ENCODE peak calls at places on chromosomes 5 and 9, in ten cellular contexts. One of them, this sample, is unnamed.

GRCh38 chr5:81247441-81247972 is 14.4 kb downstream of the CKMT2 start:
- DNase-seq in sigmoid colon: no peak
- DNase-seq in endothelial cell of umbilical vein: peak; percentile 31
- DNase-seq in body of pancreas: no peak
- DNase-seq in uterus: no peak
- DNase-seq in stomach: no peak
- DNase-seq in transverse colon: no peak
- DNase-seq in prostate gland: no peak
- DNase-seq in H1: no peak
- DNase-seq in heart left ventricle: no peak
- DNase-seq in this sample: no peak

GRCh38 chr5:142886211-142886610 is 116.0 kb downstream of the ARHGAP26 start:
- DNase-seq in sigmoid colon: no peak
- DNase-seq in endothelial cell of umbilical vein: no peak
- DNase-seq in body of pancreas: no peak
- DNase-seq in uterus: no peak
- DNase-seq in stomach: no peak
- DNase-seq in transverse colon: no peak
- DNase-seq in prostate gland: no peak
- DNase-seq in H1: no peak
- DNase-seq in heart left ventricle: no peak
- DNase-seq in this sample: no peak

GRCh38 chr9:123607479-123607878 is 251.5 kb downstream of the CRB2 start:
- DNase-seq in sigmoid colon: no peak
- DNase-seq in endothelial cell of umbilical vein: no peak
- DNase-seq in body of pancreas: no peak
- DNase-seq in uterus: no peak
- DNase-seq in stomach: no peak
- DNase-seq in transverse colon: no peak
- DNase-seq in prostate gland: no peak
- DNase-seq in H1: no peak
- DNase-seq in heart left ventricle: no peak
- DNase-seq in this sample: no peak

GRCh38 chr5:858726-859125 is 7.9 kb upstream of the ZDHHC11 start:
- DNase-seq in sigmoid colon: no peak
- DNase-seq in endothelial cell of umbilical vein: no peak
- DNase-seq in body of pancreas: no peak
- DNase-seq in uterus: no peak
- DNase-seq in stomach: no peak
- DNase-seq in transverse colon: no peak
- DNase-seq in prostate gland: no peak
- DNase-seq in H1: no peak
- DNase-seq in heart left ventricle: peak; percentile 34
- DNase-seq in this sample: no peak

GRCh38 chr9:21153688-21154608 is 12.3 kb upstream of the IFNW1 start:
- DNase-seq in sigmoid colon: no peak
- DNase-seq in endothelial cell of umbilical vein: peak; percentile 58
- DNase-seq in body of pancreas: no peak
- DNase-seq in uterus: no peak
- DNase-seq in stomach: no peak
- DNase-seq in transverse colon: no peak
- DNase-seq in prostate gland: no peak
- DNase-seq in H1: no peak
- DNase-seq in heart left ventricle: no peak
- DNase-seq in this sample: no peak

GRCh38 chr5:149834246-149834855 is 104.2 kb downstream of the PPARGC1B start:
- DNase-seq in sigmoid colon: no peak
- DNase-seq in endothelial cell of umbilical vein: peak; percentile 86
- DNase-seq in body of pancreas: peak; percentile 69
- DNase-seq in uterus: no peak
- DNase-seq in stomach: peak; percentile 61
- DNase-seq in transverse colon: peak; percentile 71
- DNase-seq in prostate gland: peak; percentile 81
- DNase-seq in H1: peak; percentile 25
- DNase-seq in heart left ventricle: no peak
- DNase-seq in this sample: no peak

GRCh38 chr5:40198736-40199135 is 481.0 kb upstream of the PTGER4 start:
- DNase-seq in sigmoid colon: no peak
- DNase-seq in endothelial cell of umbilical vein: peak; percentile 87
- DNase-seq in body of pancreas: no peak
- DNase-seq in uterus: no peak
- DNase-seq in stomach: no peak
- DNase-seq in transverse colon: no peak
- DNase-seq in prostate gland: no peak
- DNase-seq in H1: no peak
- DNase-seq in heart left ventricle: no peak
- DNase-seq in this sample: no peak

GRCh38 chr5:175821790-175822211 is 49.6 kb upstream of the CPLX2 start:
- DNase-seq in sigmoid colon: no peak
- DNase-seq in endothelial cell of umbilical vein: no peak
- DNase-seq in body of pancreas: no peak
- DNase-seq in uterus: no peak
- DNase-seq in stomach: no peak
- DNase-seq in transverse colon: no peak
- DNase-seq in prostate gland: no peak
- DNase-seq in H1: no peak
- DNase-seq in heart left ventricle: no peak
- DNase-seq in this sample: no peak

GRCh38 chr5:135973323-135974018 is 18.7 kb upstream of the LECT2 start:
- DNase-seq in sigmoid colon: no peak
- DNase-seq in endothelial cell of umbilical vein: no peak
- DNase-seq in body of pancreas: no peak
- DNase-seq in uterus: no peak
- DNase-seq in stomach: no peak
- DNase-seq in transverse colon: no peak
- DNase-seq in prostate gland: no peak
- DNase-seq in H1: no peak
- DNase-seq in heart left ventricle: no peak
- DNase-seq in this sample: no peak

GRCh38 chr5:115087951-115088350 is 81.8 kb downstream of the TRIM36 start:
- DNase-seq in sigmoid colon: no peak
- DNase-seq in endothelial cell of umbilical vein: no peak
- DNase-seq in body of pancreas: no peak
- DNase-seq in uterus: no peak
- DNase-seq in stomach: no peak
- DNase-seq in transverse colon: no peak
- DNase-seq in prostate gland: no peak
- DNase-seq in H1: no peak
- DNase-seq in heart left ventricle: no peak
- DNase-seq in this sample: no peak

DNA sequence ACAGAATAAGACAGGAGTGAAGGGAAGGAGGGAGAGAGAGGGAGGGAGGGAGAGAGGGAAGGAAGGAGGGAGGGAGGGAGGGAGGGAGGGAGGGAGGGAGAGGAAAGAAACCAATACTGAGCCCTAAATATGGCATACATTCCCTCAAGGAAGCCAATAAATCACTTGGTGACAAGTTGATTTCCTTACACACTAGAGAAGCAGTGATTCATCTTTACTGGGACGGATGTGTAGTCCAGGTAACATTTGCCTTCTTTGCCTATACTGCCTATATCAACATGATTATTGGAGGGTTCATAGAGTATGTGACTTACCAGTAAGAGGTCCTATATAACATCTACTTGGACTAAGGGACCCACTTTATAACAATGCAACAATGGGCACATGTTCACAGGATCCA is 83.2 kb downstream of the TRIM36 start:
- DNase-seq in sigmoid colon: no peak
- DNase-seq in endothelial cell of umbilical vein: no peak
- DNase-seq in body of pancreas: no peak
- DNase-seq in uterus: no peak
- DNase-seq in stomach: no peak
- DNase-seq in transverse colon: no peak
- DNase-seq in prostate gland: no peak
- DNase-seq in H1: no peak
- DNase-seq in heart left ventricle: no peak
- DNase-seq in this sample: no peak
- TF ChIP-seq POLR2A in sigmoid colon: no peak
- TF ChIP-seq POLR2A in endothelial cell of umbilical vein: no peak
- TF ChIP-seq POLR2A in body of pancreas: no peak
- TF ChIP-seq POLR2A in uterus: no peak
- TF ChIP-seq POLR2A in stomach: no peak
- TF ChIP-seq POLR2A in transverse colon: no peak
- TF ChIP-seq POLR2A in prostate gland: no peak
- TF ChIP-seq POLR2A in H1: no peak
- TF ChIP-seq POLR2A in heart left ventricle: no peak
- TF ChIP-seq POLR2A in this sample: no peak

DNA sequence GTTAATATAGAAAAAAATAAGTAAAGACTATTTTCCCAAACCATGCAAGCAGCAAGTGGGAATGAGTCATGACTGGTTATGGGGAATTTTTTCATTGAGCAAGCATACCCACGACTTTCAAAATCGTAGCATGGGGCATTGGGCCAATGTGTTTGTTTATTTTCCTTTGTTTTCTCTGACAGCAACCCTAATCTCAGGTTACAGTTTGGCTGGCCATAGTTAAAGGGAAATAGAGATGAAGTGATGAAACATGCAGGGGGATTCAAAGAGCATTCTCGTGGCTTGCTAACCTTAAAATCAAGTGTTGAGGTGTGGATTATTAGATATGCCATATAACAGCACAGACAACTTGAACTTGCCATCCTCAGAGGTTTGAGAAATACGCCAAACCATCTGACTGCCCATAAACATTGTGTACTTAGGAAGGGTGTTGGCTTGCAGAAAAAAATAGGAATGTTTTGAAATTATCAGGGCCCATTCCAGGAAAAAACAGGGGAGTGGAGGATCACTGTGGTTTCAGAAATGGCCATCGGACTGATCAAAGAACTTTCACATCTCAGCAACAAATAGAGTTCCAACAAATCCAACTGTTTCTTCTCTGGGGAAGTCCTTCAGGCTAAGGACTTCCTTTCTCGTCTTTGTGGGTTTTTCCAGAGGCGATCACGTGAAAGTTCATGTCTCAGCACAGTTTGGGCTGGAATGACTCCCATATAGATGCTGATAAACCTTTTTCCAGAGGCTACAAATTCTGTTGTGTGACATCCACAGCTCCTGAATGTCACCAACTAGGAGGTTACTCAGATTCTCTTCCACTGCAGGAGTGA is 259.1 kb downstream of the SYK start:
- DNase-seq in sigmoid colon: peak; percentile 79
- DNase-seq in endothelial cell of umbilical vein: peak; percentile 98
- DNase-seq in body of pancreas: peak; percentile 53
- DNase-seq in uterus: peak; percentile 69
- DNase-seq in stomach: peak; percentile 55
- DNase-seq in transverse colon: peak; percentile 28
- DNase-seq in prostate gland: peak; percentile 88
- DNase-seq in H1: no peak
- DNase-seq in heart left ventricle: no peak
- DNase-seq in this sample: no peak
- H3K4me3 ChIP-seq in sigmoid colon: no peak overlapping the region
- H3K4me3 ChIP-seq in endothelial cell of umbilical vein: no peak overlapping the region
- H3K4me3 ChIP-seq in body of pancreas: no peak overlapping the region
- H3K4me3 ChIP-seq in uterus: no peak overlapping the region
- H3K4me3 ChIP-seq in stomach: no peak overlapping the region
- H3K4me3 ChIP-seq in transverse colon: no peak overlapping the region
- H3K4me3 ChIP-seq in prostate gland: no peak overlapping the region
- H3K4me3 ChIP-seq in H1: no peak overlapping the region
- H3K4me3 ChIP-seq in heart left ventricle: no peak overlapping the region
- H3K4me3 ChIP-seq in this sample: no peak overlapping the region

GRCh38 chr9:33133186-33133585 is 34.0 kb downstream of the B4GALT1 start:
- DNase-seq in sigmoid colon: peak; percentile 59
- DNase-seq in endothelial cell of umbilical vein: no peak
- DNase-seq in body of pancreas: no peak
- DNase-seq in uterus: no peak
- DNase-seq in stomach: no peak
- DNase-seq in transverse colon: no peak
- DNase-seq in prostate gland: no peak
- DNase-seq in H1: no peak
- DNase-seq in heart left ventricle: no peak
- DNase-seq in this sample: peak; percentile 36
- H3K36me3 ChIP-seq in sigmoid colon: peaks cover 22% of the 10 kb centered on the region
- H3K36me3 ChIP-seq in endothelial cell of umbilical vein: no peaks in the 10 kb centered on the region
- H3K36me3 ChIP-seq in body of pancreas: peaks cover 7% of the 10 kb centered on the region
- H3K36me3 ChIP-seq in uterus: no peaks in the 10 kb centered on the region
- H3K36me3 ChIP-seq in stomach: peaks cover 64% of the 10 kb centered on the region
- H3K36me3 ChIP-seq in transverse colon: no peaks in the 10 kb centered on the region
- H3K36me3 ChIP-seq in prostate gland: no peaks in the 10 kb centered on the region
- H3K36me3 ChIP-seq in H1: no peaks in the 10 kb centered on the region
- H3K36me3 ChIP-seq in heart left ventricle: peaks cover 62% of the 10 kb centered on the region
- H3K36me3 ChIP-seq in this sample: peaks cover 72% of the 10 kb centered on the region

DNA sequence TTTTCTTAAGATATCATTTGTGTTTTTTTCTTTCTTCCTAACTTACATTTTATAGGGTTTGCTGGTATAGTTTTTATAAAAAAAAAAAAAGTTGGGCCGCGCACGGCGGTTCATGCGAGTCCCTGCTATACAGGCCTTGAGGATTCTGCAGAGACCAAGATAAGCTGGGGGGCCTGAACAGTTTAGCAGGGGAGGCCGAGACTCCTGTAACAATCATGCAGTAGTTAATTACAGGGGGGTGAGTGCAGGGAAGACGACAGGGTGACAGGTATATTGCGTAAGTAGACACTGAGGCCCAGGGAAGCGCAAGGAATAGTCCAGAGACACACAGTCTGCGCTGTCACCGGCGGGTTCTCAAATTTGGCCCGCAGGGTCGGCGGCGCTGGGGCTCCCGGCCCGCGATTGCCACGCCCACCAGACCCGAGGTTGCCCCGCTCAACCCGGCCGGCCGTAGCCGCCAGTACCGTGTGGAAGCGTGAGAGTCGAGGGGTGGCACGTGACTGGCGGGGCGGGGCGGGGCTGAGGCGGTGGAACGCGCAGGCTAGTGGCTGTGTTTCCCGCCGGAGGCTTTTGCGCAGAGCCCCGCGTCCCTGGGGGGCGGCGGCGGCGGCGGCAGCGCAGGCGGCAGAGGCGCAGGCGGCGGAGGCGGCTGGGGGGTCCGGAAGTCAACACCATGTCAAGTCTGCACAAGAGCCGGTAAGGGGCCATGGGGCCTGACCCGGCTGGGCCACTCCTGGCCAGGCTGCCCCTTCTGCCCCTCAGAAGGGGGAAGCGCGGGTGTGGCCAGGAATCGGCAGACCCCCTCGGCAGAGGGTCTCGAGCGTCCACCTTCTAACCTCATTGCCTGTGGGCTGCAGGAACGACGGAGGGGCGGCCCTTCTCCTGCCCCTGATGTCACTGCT is at the start of gene TBC1D13:
- DNase-seq in sigmoid colon: peak; percentile 95
- DNase-seq in endothelial cell of umbilical vein: peak; percentile 82
- DNase-seq in body of pancreas: peak; percentile 90
- DNase-seq in uterus: peak; percentile 87
- DNase-seq in stomach: peak; percentile 93
- DNase-seq in transverse colon: peak; percentile 91
- DNase-seq in prostate gland: peak; percentile 85
- DNase-seq in H1: peak; percentile 43
- DNase-seq in heart left ventricle: peak; percentile 93
- DNase-seq in this sample: peak; percentile 97
- TF ChIP-seq POLR2A in sigmoid colon: peak; percentile 31
- TF ChIP-seq POLR2A in endothelial cell of umbilical vein: peak; percentile 66
- TF ChIP-seq POLR2A in body of pancreas: peak; percentile 70
- TF ChIP-seq POLR2A in uterus: peak; percentile 53
- TF ChIP-seq POLR2A in stomach: no peak
- TF ChIP-seq POLR2A in transverse colon: peak; percentile 60
- TF ChIP-seq POLR2A in prostate gland: peak; percentile 39
- TF ChIP-seq POLR2A in H1: no peak
- TF ChIP-seq POLR2A in heart left ventricle: peak; percentile 73
- TF ChIP-seq POLR2A in this sample: peak; percentile 47

GRCh38 chr9:134235366-134235765 is 71.0 kb upstream of the RNU6ATAC start:
- DNase-seq in sigmoid colon: no peak
- DNase-seq in endothelial cell of umbilical vein: no peak
- DNase-seq in body of pancreas: no peak
- DNase-seq in uterus: no peak
- DNase-seq in stomach: no peak
- DNase-seq in transverse colon: no peak
- DNase-seq in prostate gland: no peak
- DNase-seq in H1: no peak
- DNase-seq in heart left ventricle: no peak
- DNase-seq in this sample: no peak
- H3K4me3 ChIP-seq in sigmoid colon: no peak overlapping the region
- H3K4me3 ChIP-seq in endothelial cell of umbilical vein: no peak overlapping the region
- H3K4me3 ChIP-seq in body of pancreas: no peak overlapping the region
- H3K4me3 ChIP-seq in uterus: no peak overlapping the region
- H3K4me3 ChIP-seq in stomach: no peak overlapping the region
- H3K4me3 ChIP-seq in transverse colon: no peak overlapping the region
- H3K4me3 ChIP-seq in prostate gland: no peak overlapping the region
- H3K4me3 ChIP-seq in H1: no peak overlapping the region
- H3K4me3 ChIP-seq in heart left ventricle: no peak overlapping the region
- H3K4me3 ChIP-seq in this sample: no peak overlapping the region

This sample was measured in spleen.